ENCODE peak calls at places on chromosomes 1 and 21, in six cellular contexts. One of them, this sample, is unnamed.

GRCh38 chr21:42056468-42056867 is 14.6 kb upstream of the UMODL1 start:
- DNase-seq in B cell: no peak
- DNase-seq in H1: no peak
- DNase-seq in cardiac muscle cell: no peak
- DNase-seq in astrocyte: no peak
- DNase-seq in cardiac fibroblast: no peak
- DNase-seq in this sample: no peak

GRCh38 chr21:17414766-17415165 is 98.1 kb upstream of the CXADR start:
- DNase-seq in B cell: no peak
- DNase-seq in H1: no peak
- DNase-seq in cardiac muscle cell: no peak
- DNase-seq in astrocyte: no peak
- DNase-seq in cardiac fibroblast: no peak
- DNase-seq in this sample: no peak

GRCh38 chr1:43383449-43383848 is 6.2 kb downstream of the MED8 start:
- DNase-seq in B cell: no peak
- DNase-seq in H1: no peak
- DNase-seq in cardiac muscle cell: no peak
- DNase-seq in astrocyte: no peak
- DNase-seq in cardiac fibroblast: no peak
- DNase-seq in this sample: no peak

GRCh38 chr1:41330588-41331545 is 30.4 kb upstream of the FOXO6 start:
- DNase-seq in B cell: no peak
- DNase-seq in H1: peak; percentile 43
- DNase-seq in cardiac muscle cell: no peak
- DNase-seq in astrocyte: no peak
- DNase-seq in cardiac fibroblast: peak; percentile 23
- DNase-seq in this sample: peak; percentile 72

GRCh38 chr1:156001021-156001681 is 19.6 kb downstream of the SSR2 start:
- DNase-seq in B cell: no peak
- DNase-seq in H1: no peak
- DNase-seq in cardiac muscle cell: no peak
- DNase-seq in astrocyte: no peak
- DNase-seq in cardiac fibroblast: no peak
- DNase-seq in this sample: no peak

GRCh38 chr1:43143441-43143888 is 28.6 kb downstream of the EBNA1BP2 start:
- DNase-seq in B cell: no peak
- DNase-seq in H1: peak; percentile 38
- DNase-seq in cardiac muscle cell: no peak
- DNase-seq in astrocyte: no peak
- DNase-seq in cardiac fibroblast: no peak
- DNase-seq in this sample: peak; percentile 60

GRCh38 chr21:37072239-37072987 is 458 bp downstream of the PIGP start:
- DNase-seq in B cell: no peak
- DNase-seq in H1: no peak
- DNase-seq in cardiac muscle cell: no peak
- DNase-seq in astrocyte: peak; percentile 85
- DNase-seq in cardiac fibroblast: no peak
- DNase-seq in this sample: peak; percentile 85

GRCh38 chr1:43878440-43878839 is 55.2 kb upstream of the ARTN start:
- DNase-seq in B cell: no peak
- DNase-seq in H1: no peak
- DNase-seq in cardiac muscle cell: no peak
- DNase-seq in astrocyte: no peak
- DNase-seq in cardiac fibroblast: no peak
- DNase-seq in this sample: no peak

GRCh38 chr21:36504067-36505058 is 24.4 kb upstream of the CLDN14 start:
- DNase-seq in B cell: peak; percentile 49
- DNase-seq in H1: no peak
- DNase-seq in cardiac muscle cell: peak; percentile 65
- DNase-seq in astrocyte: no peak
- DNase-seq in cardiac fibroblast: peak; percentile 76
- DNase-seq in this sample: peak; percentile 55

GRCh38 chr1:234533034-234533571 is 54.1 kb upstream of the TARBP1 start:
- DNase-seq in B cell: no peak
- DNase-seq in H1: no peak
- DNase-seq in cardiac muscle cell: no peak
- DNase-seq in astrocyte: peak; percentile 98
- DNase-seq in cardiac fibroblast: peak; percentile 97
- DNase-seq in this sample: no peak

GRCh38 chr21:35508389-35508888 is 459.3 kb upstream of the RUNX1 start:
- DNase-seq in B cell: no peak
- DNase-seq in H1: peak; percentile 50
- DNase-seq in cardiac muscle cell: no peak
- DNase-seq in astrocyte: peak; percentile 65
- DNase-seq in cardiac fibroblast: peak; percentile 92
- DNase-seq in this sample: peak; percentile 69

GRCh38 chr21:34881894-34882371 is 167.2 kb downstream of the RUNX1 start:
- DNase-seq in B cell: no peak
- DNase-seq in H1: no peak
- DNase-seq in cardiac muscle cell: no peak
- DNase-seq in astrocyte: peak; percentile 91
- DNase-seq in cardiac fibroblast: peak; percentile 72
- DNase-seq in this sample: no peak

GRCh38 chr1:202304370-202304769 is 37.4 kb downstream of the UBE2T start:
- DNase-seq in B cell: no peak
- DNase-seq in H1: no peak
- DNase-seq in cardiac muscle cell: no peak
- DNase-seq in astrocyte: no peak
- DNase-seq in cardiac fibroblast: no peak
- DNase-seq in this sample: no peak

GRCh38 chr1:151968058-151968457 is 25.6 kb downstream of the S100A10 start:
- DNase-seq in B cell: peak; percentile 56
- DNase-seq in H1: no peak
- DNase-seq in cardiac muscle cell: peak; percentile 58
- DNase-seq in astrocyte: no peak
- DNase-seq in cardiac fibroblast: peak; percentile 70
- DNase-seq in this sample: peak; percentile 62

GRCh38 chr21:45078877-45079281 is 4.5 kb downstream of the ADARB1 start:
- DNase-seq in B cell: no peak
- DNase-seq in H1: no peak
- DNase-seq in cardiac muscle cell: no peak
- DNase-seq in astrocyte: peak; percentile 71
- DNase-seq in cardiac fibroblast: peak; percentile 87
- DNase-seq in this sample: no peak

GRCh38 chr1:58576727-58577675 is at the start of gene TACSTD2:
- DNase-seq in B cell: no peak
- DNase-seq in H1: peak; percentile 56
- DNase-seq in cardiac muscle cell: no peak
- DNase-seq in astrocyte: no peak
- DNase-seq in cardiac fibroblast: no peak
- DNase-seq in this sample: peak; percentile 53

DNA sequence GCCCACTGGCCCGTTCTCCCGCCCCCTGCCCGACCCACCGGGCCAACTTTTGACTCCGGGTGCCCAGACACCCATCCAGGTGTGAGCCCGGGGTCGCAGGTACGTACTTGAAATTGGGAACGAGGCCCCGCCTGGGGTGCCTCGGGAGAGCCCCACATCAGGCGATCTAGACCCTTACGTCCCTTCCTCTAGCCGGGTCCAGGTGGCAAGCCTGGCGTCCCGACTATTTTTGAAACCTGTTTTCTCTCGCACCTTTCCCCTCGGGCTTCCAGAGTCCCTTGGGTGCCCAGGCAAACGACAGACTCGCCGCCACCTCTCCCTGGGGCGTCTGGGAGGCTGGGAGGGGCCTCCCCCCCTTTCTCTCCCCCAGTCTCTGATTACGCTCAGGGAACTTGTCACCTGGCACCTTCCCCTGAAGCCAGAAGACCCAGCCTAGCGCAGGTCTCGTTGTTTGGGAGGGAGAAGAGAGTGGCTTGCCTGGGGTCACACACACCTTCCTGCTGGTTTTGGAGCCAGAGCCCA is 898 bp downstream of the LDLRAP1 start:
- DNase-seq in B cell: no peak
- DNase-seq in H1: no peak
- DNase-seq in cardiac muscle cell: no peak
- DNase-seq in astrocyte: no peak
- DNase-seq in cardiac fibroblast: no peak
- DNase-seq in this sample: no peak
- TF ChIP-seq CTCF in B cell: no peak
- TF ChIP-seq CTCF in H1: no peak
- TF ChIP-seq CTCF in cardiac muscle cell: no peak
- TF ChIP-seq CTCF in astrocyte: no peak
- TF ChIP-seq CTCF in cardiac fibroblast: no peak
- TF ChIP-seq CTCF in this sample: no peak

GRCh38 chr1:2228684-2229031 is 539 bp downstream of the SKI start:
- DNase-seq in B cell: no peak
- DNase-seq in H1: no peak
- DNase-seq in cardiac muscle cell: no peak
- DNase-seq in astrocyte: no peak
- DNase-seq in cardiac fibroblast: no peak
- DNase-seq in this sample: no peak

GRCh38 chr1:2228157-2228594 is at the start of gene SKI:
- DNase-seq in B cell: no peak
- DNase-seq in H1: no peak
- DNase-seq in cardiac muscle cell: no peak
- DNase-seq in astrocyte: no peak
- DNase-seq in cardiac fibroblast: no peak
- DNase-seq in this sample: no peak

GRCh38 chr1:2229921-2230700 is 2.0 kb downstream of the SKI start:
- DNase-seq in B cell: no peak
- DNase-seq in H1: no peak
- DNase-seq in cardiac muscle cell: no peak
- DNase-seq in astrocyte: peak; percentile 54
- DNase-seq in cardiac fibroblast: peak; percentile 61
- DNase-seq in this sample: no peak

GRCh38 chr1:2227341-2228156 is 570 bp upstream of the SKI start:
- DNase-seq in B cell: peak; percentile 95
- DNase-seq in H1: peak; percentile 83
- DNase-seq in cardiac muscle cell: peak; percentile 98
- DNase-seq in astrocyte: peak; percentile 83
- DNase-seq in cardiac fibroblast: peak; percentile 99
- DNase-seq in this sample: peak; percentile 99

DNA sequence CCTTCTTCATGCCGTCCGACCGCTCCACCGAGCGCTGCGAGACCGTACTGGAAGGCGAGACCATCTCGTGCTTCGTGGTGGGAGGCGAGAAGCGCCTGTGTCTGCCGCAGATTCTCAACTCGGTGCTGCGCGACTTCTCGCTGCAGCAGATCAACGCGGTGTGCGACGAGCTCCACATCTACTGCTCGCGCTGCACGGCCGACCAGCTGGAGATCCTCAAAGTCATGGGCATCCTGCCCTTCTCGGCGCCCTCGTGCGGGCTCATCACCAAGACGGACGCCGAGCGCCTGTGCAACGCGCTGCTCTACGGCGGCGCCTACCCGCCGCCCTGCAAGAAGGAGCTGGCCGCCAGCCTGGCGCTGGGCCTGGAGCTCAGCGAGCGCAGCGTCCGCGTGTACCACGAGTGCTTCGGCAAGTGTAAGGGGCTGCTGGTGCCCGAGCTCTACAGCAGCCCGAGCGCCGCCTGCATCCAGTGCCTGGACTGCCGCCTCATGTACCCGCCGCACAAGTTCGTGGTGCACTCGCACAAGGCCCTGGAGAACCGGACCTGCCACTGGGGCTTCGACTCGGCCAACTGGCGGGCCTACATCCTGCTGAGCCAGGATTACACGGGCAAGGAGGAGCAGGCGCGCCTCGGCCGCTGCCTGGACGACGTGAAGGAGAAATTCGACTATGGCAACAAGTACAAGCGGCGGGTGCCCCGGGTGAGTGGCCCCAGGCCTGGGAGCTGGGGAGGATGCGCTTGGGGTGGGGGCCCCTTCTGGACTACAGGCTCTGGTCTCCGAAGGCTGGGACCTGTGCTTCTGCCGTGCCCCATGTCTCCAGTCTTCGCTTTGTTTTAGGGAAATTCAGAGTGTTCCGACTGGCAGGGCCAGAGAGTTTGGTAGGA is 1.2 kb downstream of the SKI start:
- DNase-seq in B cell: peak; percentile 58
- DNase-seq in H1: no peak
- DNase-seq in cardiac muscle cell: peak; percentile 79
- DNase-seq in astrocyte: peak; percentile 44
- DNase-seq in cardiac fibroblast: peak; percentile 85
- DNase-seq in this sample: peak; percentile 78
- TF ChIP-seq CTCF in B cell: no peak
- TF ChIP-seq CTCF in H1: no peak
- TF ChIP-seq CTCF in cardiac muscle cell: peak; percentile 4
- TF ChIP-seq CTCF in astrocyte: no peak
- TF ChIP-seq CTCF in cardiac fibroblast: no peak
- TF ChIP-seq CTCF in this sample: no peak

GRCh38 chr1:154198756-154199562 is 7.1 kb upstream of the TPM3 start:
- DNase-seq in B cell: no peak
- DNase-seq in H1: no peak
- DNase-seq in cardiac muscle cell: peak; percentile 70
- DNase-seq in astrocyte: peak; percentile 48
- DNase-seq in cardiac fibroblast: peak; percentile 78
- DNase-seq in this sample: peak; percentile 84

GRCh38 chr1:154193821-154194220 is 1.9 kb upstream of the TPM3 start:
- DNase-seq in B cell: no peak
- DNase-seq in H1: no peak
- DNase-seq in cardiac muscle cell: no peak
- DNase-seq in astrocyte: no peak
- DNase-seq in cardiac fibroblast: peak; percentile 35
- DNase-seq in this sample: no peak

DNA sequence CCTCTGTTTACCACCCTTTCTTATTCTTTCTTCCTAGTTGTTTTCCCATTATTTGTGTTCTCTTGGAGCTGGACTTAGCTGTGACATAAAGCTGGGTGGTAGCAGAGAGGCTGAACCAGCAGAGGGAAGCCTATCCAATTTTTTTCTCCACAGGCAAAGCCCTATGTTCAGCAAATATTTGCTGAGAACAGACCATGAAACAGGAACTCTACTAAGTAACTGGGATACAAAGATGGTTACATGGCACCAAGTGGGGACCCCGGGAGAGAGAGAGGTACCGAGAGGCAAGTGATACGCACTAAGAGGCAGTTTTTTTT is 6.6 kb downstream of the CFAP141 start:
- DNase-seq in B cell: no peak
- DNase-seq in H1: no peak
- DNase-seq in cardiac muscle cell: no peak
- DNase-seq in astrocyte: no peak
- DNase-seq in cardiac fibroblast: no peak
- DNase-seq in this sample: no peak
- TF ChIP-seq CTCF in B cell: no peak
- TF ChIP-seq CTCF in H1: no peak
- TF ChIP-seq CTCF in cardiac muscle cell: no peak
- TF ChIP-seq CTCF in astrocyte: no peak
- TF ChIP-seq CTCF in cardiac fibroblast: no peak
- TF ChIP-seq CTCF in this sample: no peak

GRCh38 chr1:153394391-153394790 is 3.5 kb upstream of the S100A8 start:
- DNase-seq in B cell: no peak
- DNase-seq in H1: no peak
- DNase-seq in cardiac muscle cell: no peak
- DNase-seq in astrocyte: no peak
- DNase-seq in cardiac fibroblast: no peak
- DNase-seq in this sample: no peak

GRCh38 chr1:153395776-153396175 is 4.9 kb upstream of the S100A8 start:
- DNase-seq in B cell: no peak
- DNase-seq in H1: no peak
- DNase-seq in cardiac muscle cell: no peak
- DNase-seq in astrocyte: no peak
- DNase-seq in cardiac fibroblast: no peak
- DNase-seq in this sample: no peak

GRCh38 chr1:153395136-153395685 is 4.3 kb upstream of the S100A8 start:
- DNase-seq in B cell: no peak
- DNase-seq in H1: no peak
- DNase-seq in cardiac muscle cell: no peak
- DNase-seq in astrocyte: no peak
- DNase-seq in cardiac fibroblast: no peak
- DNase-seq in this sample: no peak

GRCh38 chr1:153392822-153393221 is 1.9 kb upstream of the S100A8 start:
- DNase-seq in B cell: no peak
- DNase-seq in H1: no peak
- DNase-seq in cardiac muscle cell: no peak
- DNase-seq in astrocyte: no peak
- DNase-seq in cardiac fibroblast: no peak
- DNase-seq in this sample: no peak

GRCh38 chr1:153393926-153394325 is 3.1 kb upstream of the S100A8 start:
- DNase-seq in B cell: no peak
- DNase-seq in H1: no peak
- DNase-seq in cardiac muscle cell: peak; percentile 12
- DNase-seq in astrocyte: no peak
- DNase-seq in cardiac fibroblast: no peak
- DNase-seq in this sample: peak; percentile 20
- TF ChIP-seq CTCF in B cell: no peak
- TF ChIP-seq CTCF in H1: peak; percentile 62
- TF ChIP-seq CTCF in cardiac muscle cell: no peak
- TF ChIP-seq CTCF in astrocyte: no peak
- TF ChIP-seq CTCF in cardiac fibroblast: no peak
- TF ChIP-seq CTCF in this sample: peak; percentile 35

This sample was measured in neural progenitor cell.